ENCODE peak calls at places on chromosomes 5 and 9, in eight cellular contexts. W, F, E, K, Z, P, G and B are unnamed samples.

GRCh38 chr9:749712-750111 is 91.8 kb upstream of the DMRT1 start:
- DNase-seq in K (no peak), G (no peak), W (no peak), F (no peak), E (no peak), P (peak; percentile 52), Z (no peak), B (no peak)

GRCh38 chr9:111857555-111858211 is 38.9 kb upstream of the UGCG start:
- DNase-seq in Z (peak; percentile 62), F (peak; percentile 89), P (no peak), E (peak; percentile 34), G (no peak), K (no peak), W (no peak), B (no peak)

GRCh38 chr9:96441798-96442445 is 8.0 kb upstream of the HABP4 start:
- DNase-seq in F (peak; percentile 60), E (peak; percentile 53), W (no peak), G (no peak), Z (peak; percentile 26), P (no peak), K (no peak), B (no peak)

GRCh38 chr5:33737697-33738096 is 154.1 kb downstream of the ADAMTS12 start:
- DNase-seq in G (no peak), E (no peak), Z (no peak), K (no peak), W (no peak), P (no peak), F (no peak), B (no peak)

GRCh38 chr5:135439426-135440205 is 7.5 kb downstream of the DCANP1 start:
- DNase-seq in K (no peak), Z (no peak), G (no peak), E (no peak), P (no peak), F (no peak), W (no peak), B (no peak)

GRCh38 chr5:143147918-143148317 is 255.6 kb downstream of the NR3C1 start:
- DNase-seq in Z (no peak), G (peak; percentile 29), P (no peak), W (no peak), F (no peak), K (no peak), E (no peak), B (no peak)

GRCh38 chr5:53956632-53957031 is 353.7 kb downstream of the ARL15 start:
- DNase-seq in Z (no peak), E (no peak), P (no peak), W (no peak), K (no peak), G (no peak), F (no peak), B (no peak)

GRCh38 chr5:127892467-127893207 is 189.4 kb downstream of the CCDC192 start:
- DNase-seq in E (peak; percentile 61), K (no peak), G (no peak), P (no peak), W (no peak), F (peak; percentile 76), Z (peak; percentile 35), B (no peak)

GRCh38 chr5:69261034-69261433 is 26.3 kb downstream of the CDK7 start:
- DNase-seq in G (no peak), F (peak; percentile 26), K (no peak), W (no peak), E (no peak), P (no peak), Z (no peak), B (no peak)

GRCh38 chr9:6777218-6777902 is 19.6 kb downstream of the KDM4C start:
- DNase-seq in W (no peak), Z (no peak), G (no peak), K (no peak), F (no peak), E (no peak), P (no peak), B (no peak)

GRCh38 chr5:33608476-33609026 is 167.8 kb downstream of the TARS1 start:
- DNase-seq in W (no peak), E (no peak), P (no peak), K (no peak), F (no peak), G (no peak), Z (no peak), B (no peak)

GRCh38 chr5:54171645-54172384 is 138.6 kb downstream of the ARL15 start:
- DNase-seq in E (no peak), G (no peak), W (no peak), P (no peak), K (no peak), F (peak; percentile 68), Z (no peak), B (no peak)

GRCh38 chr9:101437806-101438232 is 2.2 kb upstream of the ALDOB start:
- DNase-seq in W (no peak), P (no peak), E (no peak), Z (no peak), F (no peak), G (no peak), K (no peak), B (no peak)

DNA sequence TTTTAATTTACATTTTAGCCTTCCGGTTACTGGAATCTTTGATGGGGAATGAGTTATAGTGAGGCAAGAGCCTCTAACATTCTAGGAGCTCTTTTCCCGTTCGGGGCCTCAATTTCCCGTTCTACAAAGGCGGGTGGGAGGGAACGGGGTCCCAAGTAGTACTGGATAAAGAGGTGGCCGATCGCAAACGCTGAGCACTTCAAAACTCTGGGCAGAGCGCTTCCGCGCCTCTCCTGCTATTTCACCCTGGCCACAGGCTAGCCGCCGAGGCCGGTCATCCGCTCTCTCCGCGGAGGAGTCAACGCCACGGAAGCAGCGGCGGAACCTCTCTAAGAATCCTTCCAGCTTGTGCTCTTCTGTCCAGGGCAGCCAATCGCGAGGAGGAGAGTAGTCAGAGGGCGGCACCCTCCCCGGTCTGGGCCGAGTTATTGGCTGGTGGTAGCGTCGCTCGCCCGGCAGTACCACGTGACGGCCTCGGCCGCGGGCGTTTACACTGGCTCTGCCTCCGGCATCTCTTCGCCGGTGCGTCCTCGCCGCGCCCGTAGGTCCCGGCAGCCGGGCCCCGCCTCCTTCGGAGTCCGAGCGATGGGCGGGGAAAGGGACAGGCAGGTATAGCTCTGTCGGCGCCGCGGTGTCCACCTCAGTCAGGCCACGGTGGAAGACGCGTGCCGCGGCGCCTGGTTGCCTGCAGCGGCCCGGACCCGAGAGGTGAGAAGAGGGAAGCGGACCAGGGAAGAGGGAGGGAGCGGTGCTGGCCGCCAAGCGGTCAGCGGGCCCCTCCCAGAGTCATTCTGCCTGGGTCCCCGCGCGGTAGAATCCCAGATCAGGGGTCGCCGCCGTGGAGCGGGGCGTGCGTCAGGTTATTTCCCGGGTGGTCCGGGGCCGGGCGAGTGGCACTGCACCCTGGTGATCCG is at the start of gene SLC26A2:
- DNase-seq in F (peak; percentile 97), G (peak; percentile 97), Z (peak; percentile 99), E (peak; percentile 99), K (peak; percentile 99), W (peak; percentile 88), P (peak; percentile 94), B (peak; percentile 93)
- TF ChIP-seq CTCF in F (no peak), G (peak; percentile 16), Z (no peak), E (peak; percentile 2), K (no peak), W (no peak), P (no peak), B (no peak)

DNA sequence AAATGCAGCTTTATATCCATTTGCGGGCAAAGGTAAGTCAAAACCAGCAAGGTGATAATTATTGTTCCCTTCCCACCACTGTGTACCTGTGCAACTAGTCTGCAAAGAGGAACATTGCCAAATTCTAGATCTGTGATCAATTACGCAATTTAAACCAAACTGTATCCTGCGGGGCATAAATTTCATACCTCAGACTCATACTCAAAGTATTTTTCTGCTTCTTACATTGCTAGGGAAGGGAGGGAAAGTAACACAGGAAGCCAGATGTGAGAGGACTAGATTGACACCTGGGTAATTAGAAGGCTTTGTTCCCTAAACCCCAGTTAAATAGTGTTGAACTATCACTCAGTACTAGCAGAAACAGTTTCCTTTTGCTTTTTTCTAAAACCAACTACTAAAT is 240.2 kb upstream of the ZNF608 start:
- DNase-seq in F (peak; percentile 90), Z (no peak), E (no peak), W (no peak), G (no peak), K (no peak), P (no peak), B (no peak)
- TF ChIP-seq CTCF in F (no peak), Z (no peak), E (no peak), W (no peak), G (no peak), K (no peak), P (no peak), B (no peak)

DNA sequence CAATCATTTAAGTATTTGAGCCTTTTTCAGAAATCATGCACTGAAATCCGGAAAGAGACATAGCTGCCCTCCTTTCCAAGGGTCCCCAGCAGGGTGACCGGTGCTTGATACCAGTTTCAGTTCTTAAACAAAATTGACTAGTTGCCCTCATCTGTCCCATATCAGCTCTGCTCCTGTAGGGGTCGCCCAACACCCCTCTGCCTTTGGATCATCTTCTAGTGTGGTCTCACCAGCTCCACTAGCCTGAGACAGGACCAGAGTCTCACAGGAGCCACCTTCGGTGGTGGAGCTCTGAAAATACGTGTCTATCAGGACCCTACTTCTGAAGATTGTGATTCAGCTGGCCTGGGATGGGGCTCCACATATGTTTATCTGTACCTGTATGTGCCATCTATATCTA is 428.2 kb downstream of the ENC1 start:
- DNase-seq in P (no peak), W (no peak), K (no peak), G (no peak), E (peak; percentile 26), Z (no peak), F (peak; percentile 51), B (no peak)
- TF ChIP-seq CTCF in P (no peak), W (no peak), K (peak; percentile 12), G (no peak), E (peak; percentile 59), Z (peak; percentile 20), F (no peak), B (no peak)

GRCh38 chr9:113152699-113153098 is 1.9 kb downstream of the SLC31A2 start:
- DNase-seq in Z (peak; percentile 63), P (no peak), W (no peak), E (no peak), F (peak; percentile 98), G (no peak), K (no peak), B (no peak)
- TF ChIP-seq CTCF in Z (no peak), P (no peak), W (no peak), E (no peak), F (no peak), G (no peak), K (no peak), B (no peak)

DNA sequence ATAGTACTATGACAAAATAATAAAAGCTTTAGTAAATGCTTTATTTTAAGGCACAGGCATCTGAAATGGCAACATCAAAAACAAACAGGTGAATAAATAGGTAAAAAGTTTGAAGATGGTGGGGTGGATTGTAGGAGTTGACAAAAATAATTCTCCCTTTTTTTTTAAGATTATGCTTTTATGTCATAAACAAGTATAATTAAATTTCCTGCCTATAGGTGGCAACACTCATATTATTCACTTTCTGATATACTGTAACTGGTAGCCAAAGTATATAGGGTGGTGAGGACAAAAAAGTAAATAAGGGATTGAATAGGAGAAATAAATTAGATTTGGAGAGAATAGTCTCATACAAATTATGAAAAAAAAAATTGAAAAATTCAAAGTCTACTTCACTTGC is 120.0 kb upstream of the ACOT12 start:
- DNase-seq in F (peak; percentile 18), P (no peak), K (no peak), W (no peak), Z (no peak), E (peak; percentile 37), G (no peak), B (no peak)
- TF ChIP-seq CTCF in F (peak; percentile 17), P (peak; percentile 51), K (no peak), W (no peak), Z (peak; percentile 64), E (peak; percentile 27), G (no peak), B (peak; percentile 28)